ENCODE peak calls at places on chromosomes 11 and 22, in seven cellular contexts. A, R, H, M, Q, X and V are unnamed samples.
A peak's percentile ranks its signal among the peaks of the same experiment; 100 is the strongest.

GRCh38 chr22:28154856-28155255 is 235.8 kb upstream of the PITPNB start:
- DNase-seq in A (peak; percentile 19), R (no peak), H (no peak), M (no peak), Q (peak; percentile 15), X (no peak), V (no peak)

GRCh38 chr11:1002091-1002984 is 34.2 kb downstream of the MUC6 start:
- DNase-seq in A (no peak), R (no peak), H (no peak), M (no peak), Q (no peak), X (no peak), V (no peak)

GRCh38 chr11:47020793-47021624 is 84.4 kb downstream of the CSTPP1 start:
- DNase-seq in A (peak; percentile 11), R (no peak), H (no peak), M (no peak), Q (no peak), X (no peak), V (no peak)

GRCh38 chr11:44564198-44564597 is 1.3 kb upstream of the CD82 start:
- DNase-seq in A (peak; percentile 38), R (no peak), H (no peak), M (no peak), Q (no peak), X (peak; percentile 76), V (no peak)

GRCh38 chr22:26671317-26672059 is 14.1 kb downstream of the MIAT start:
- DNase-seq in A (no peak), R (no peak), H (no peak), M (peak; percentile 27), Q (no peak), X (no peak), V (no peak)

GRCh38 chr11:68206211-68206610 is 6.9 kb downstream of the KMT5B start:
- DNase-seq in A (peak; percentile 73), R (no peak), H (no peak), M (no peak), Q (no peak), X (no peak), V (no peak)

GRCh38 chr11:59179121-59179520 is 7.2 kb downstream of the DTX4 start:
- DNase-seq in A (no peak), R (no peak), H (no peak), M (no peak), Q (no peak), X (no peak), V (no peak)

GRCh38 chr11:116927163-116927772 is 89.8 kb upstream of the APOA1 start:
- DNase-seq in A (no peak), R (peak; percentile 23), H (no peak), M (no peak), Q (no peak), X (no peak), V (no peak)

GRCh38 chr11:17171342-17171741 is 36.4 kb downstream of the PIK3C2A start:
- DNase-seq in A (peak; percentile 22), R (no peak), H (no peak), M (no peak), Q (peak; percentile 8), X (no peak), V (no peak)

GRCh38 chr11:79670846-79671245 is 230.0 kb upstream of the TENM4 start:
- DNase-seq in A (no peak), R (no peak), H (no peak), M (no peak), Q (no peak), X (no peak), V (no peak)

GRCh38 chr11:69297225-69297925 is 3.4 kb downstream of the MYEOV start:
- DNase-seq in A (peak; percentile 99), R (peak; percentile 92), H (peak; percentile 97), M (peak; percentile 98), Q (peak; percentile 96), X (peak; percentile 98), V (peak; percentile 98)

GRCh38 chr11:78149646-78150045 is 10.2 kb upstream of the ALG8 start:
- DNase-seq in A (peak; percentile 56), R (no peak), H (no peak), M (no peak), Q (peak; percentile 47), X (no peak), V (peak; percentile 3)

GRCh38 chr11:19349340-19350025 is 108.7 kb upstream of the E2F8 start:
- DNase-seq in A (peak; percentile 50), R (no peak), H (no peak), M (no peak), Q (no peak), X (no peak), V (no peak)

GRCh38 chr11:84089072-84090057 is 803.2 kb upstream of the CCDC90B start:
- DNase-seq in A (no peak), R (peak; percentile 63), H (no peak), M (no peak), Q (no peak), X (no peak), V (peak; percentile 20)

GRCh38 chr11:84097186-84097585 is 811.0 kb upstream of the CCDC90B start:
- DNase-seq in A (no peak), R (no peak), H (no peak), M (no peak), Q (no peak), X (no peak), V (peak; percentile 16)

GRCh38 chr11:84091212-84091986 is 805.2 kb upstream of the CCDC90B start:
- DNase-seq in A (no peak), R (peak; percentile 30), H (no peak), M (no peak), Q (no peak), X (no peak), V (no peak)
- TF ChIP-seq CTCF in A (no peak), R (peak; percentile 40), H (no peak), M (no peak), Q (no peak), X (no peak), V (no peak)

GRCh38 chr11:88538088-88538487 is 200.6 kb upstream of the CTSC start:
- DNase-seq in A (no peak), R (no peak), H (no peak), M (no peak), Q (no peak), X (no peak), V (no peak)

GRCh38 chr11:88544656-88545280 is 207.2 kb upstream of the CTSC start:
- DNase-seq in A (no peak), R (no peak), H (no peak), M (no peak), Q (no peak), X (no peak), V (no peak)

DNA sequence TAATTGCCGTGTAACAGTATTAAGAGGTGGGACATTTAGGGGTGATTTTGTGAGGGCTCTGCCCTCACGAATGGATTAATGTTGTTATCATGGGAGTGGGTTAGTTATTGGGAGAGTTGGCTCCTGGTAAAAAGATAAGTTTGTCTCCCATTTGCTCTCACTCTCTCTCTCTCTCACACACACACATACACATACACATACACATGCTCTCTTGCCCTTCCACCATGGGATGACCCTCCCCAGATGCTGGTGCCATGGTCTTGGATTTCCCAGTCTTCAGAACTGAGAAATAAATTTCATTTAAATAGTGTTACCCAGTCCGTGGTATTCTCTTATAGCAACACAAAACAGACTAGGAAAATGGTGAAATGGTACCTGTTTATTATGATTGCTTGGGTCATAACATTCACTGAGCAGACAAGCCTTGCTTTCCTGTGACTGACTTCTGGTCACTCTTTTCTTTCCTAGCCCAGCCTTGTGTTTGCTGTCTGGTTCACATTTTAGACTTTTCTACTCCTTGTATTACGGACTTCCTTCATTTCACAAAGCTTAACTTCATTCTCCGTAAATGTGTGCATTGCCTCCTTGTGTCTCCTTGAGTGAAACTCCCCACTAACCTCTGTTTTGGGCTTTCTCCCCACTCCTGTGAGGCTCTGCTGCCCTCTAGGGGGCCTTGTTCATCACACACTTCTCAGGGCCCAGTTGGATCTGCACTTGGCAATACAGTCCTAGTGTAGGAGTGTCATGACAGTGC is 206.5 kb upstream of the CTSC start:
- DNase-seq in A (peak; percentile 93), R (peak; percentile 70), H (peak; percentile 81), M (peak; percentile 81), Q (peak; percentile 90), X (peak; percentile 80), V (peak; percentile 67)
- TF ChIP-seq CTCF in A (peak; percentile 98), R (peak; percentile 95), H (peak; percentile 90), M (peak; percentile 87), Q (peak; percentile 100), X (peak; percentile 94), V (peak; percentile 99)

GRCh38 chr11:92552942-92553341 is 328.3 kb downstream of the FAT3 start:
- DNase-seq in A (no peak), R (no peak), H (no peak), M (no peak), Q (no peak), X (no peak), V (no peak)
- TF ChIP-seq CTCF in A (no peak), R (peak; percentile 20), H (peak; percentile 21), M (no peak), Q (peak; percentile 26), X (no peak), V (peak; percentile 15)

GRCh38 chr11:21988477-21988876 is 204.4 kb upstream of the ANO5 start:
- DNase-seq in A (no peak), R (no peak), H (no peak), M (no peak), Q (no peak), X (no peak), V (no peak)
- TF ChIP-seq CTCF in A (no peak), R (peak; percentile 26), H (no peak), M (no peak), Q (no peak), X (no peak), V (no peak)

GRCh38 chr11:4065086-4065485 is 29.5 kb upstream of the RRM1 start:
- DNase-seq in A (no peak), R (no peak), H (no peak), M (no peak), Q (no peak), X (no peak), V (no peak)

GRCh38 chr11:4066960-4067359 is 27.6 kb upstream of the RRM1 start:
- DNase-seq in A (no peak), R (no peak), H (no peak), M (no peak), Q (no peak), X (no peak), V (no peak)

GRCh38 chr11:4063348-4063747 is 31.3 kb upstream of the RRM1 start:
- DNase-seq in A (no peak), R (no peak), H (no peak), M (no peak), Q (no peak), X (no peak), V (no peak)

GRCh38 chr11:4065601-4066377 is 28.8 kb upstream of the RRM1 start:
- DNase-seq in A (no peak), R (no peak), H (no peak), M (no peak), Q (no peak), X (no peak), V (no peak)

DNA sequence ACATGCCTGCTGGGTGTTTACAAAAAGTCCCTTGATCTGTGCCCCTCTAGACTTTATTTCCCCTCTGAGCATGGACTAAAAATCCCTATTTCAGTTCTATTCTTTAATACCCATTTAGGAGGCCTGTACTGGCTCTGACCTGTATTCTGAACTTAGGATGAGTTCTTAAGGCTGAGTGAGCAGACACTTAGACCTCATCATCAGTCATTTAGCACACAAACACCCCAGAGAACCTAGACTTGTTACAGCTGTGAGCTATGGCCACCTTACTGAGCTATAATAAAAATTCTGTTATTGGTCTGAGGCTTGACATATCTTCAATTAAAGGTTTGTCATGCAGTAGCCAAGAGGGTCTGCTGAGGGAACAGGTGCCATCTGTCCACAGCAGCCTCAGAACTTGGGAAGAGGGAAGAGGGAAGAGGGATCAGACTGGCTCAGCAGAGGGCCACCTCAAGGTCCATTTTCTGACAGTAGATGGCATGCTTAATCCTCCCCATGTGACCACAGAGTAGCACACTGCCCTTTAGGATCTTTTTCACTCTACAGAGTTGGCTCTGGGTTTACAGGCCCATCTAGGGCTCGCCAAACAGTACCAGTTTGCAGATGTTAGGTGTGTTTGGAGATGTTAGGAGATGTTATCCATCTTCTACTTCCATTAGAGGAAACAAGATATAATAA is 30.2 kb upstream of the RRM1 start:
- DNase-seq in A (no peak), R (no peak), H (no peak), M (no peak), Q (no peak), X (no peak), V (no peak)
- TF ChIP-seq CTCF in A (no peak), R (no peak), H (no peak), M (no peak), Q (no peak), X (no peak), V (no peak)